ENCODE peak calls at places on chromosomes 5 and 9, in ten cellular contexts. D, U, T, M, F, O, C, E, P and W are unnamed samples.

GRCh38 chr5:167573274-167574127 is 717.9 kb upstream of the WWC1 start:
- DNase-seq in D (no peak), U (peak), T (peak), M (peak), F (peak), O (no peak), C (peak), E (peak), P (no peak), W (no peak)

GRCh38 chr5:67530609-67531255 is 334.1 kb upstream of the CD180 start:
- DNase-seq in D (no peak), U (no peak), T (no peak), M (no peak), F (peak), O (no peak), C (no peak), E (no peak), P (no peak), W (no peak)

GRCh38 chr5:56658972-56659371 is 156.4 kb upstream of the MAP3K1 start:
- DNase-seq in D (no peak), U (no peak), T (no peak), M (no peak), F (no peak), O (no peak), C (no peak), E (peak), P (no peak), W (no peak)

GRCh38 chr5:41863871-41864486 is 6.2 kb downstream of the OXCT1 start:
- DNase-seq in D (no peak), U (peak), T (no peak), M (peak), F (no peak), O (no peak), C (no peak), E (peak), P (no peak), W (no peak)

GRCh38 chr9:36487482-36488321 is 85.0 kb upstream of the MELK start:
- DNase-seq in D (peak), U (peak), T (peak), M (peak), F (peak), O (peak), C (peak), E (peak), P (peak), W (peak)

GRCh38 chr5:175285263-175285662 is 158.7 kb downstream of the DRD1 start:
- DNase-seq in D (no peak), U (peak), T (no peak), M (peak), F (no peak), O (no peak), C (no peak), E (no peak), P (no peak), W (no peak)

GRCh38 chr9:4927701-4928100 is 57.4 kb upstream of the JAK2 start:
- DNase-seq in D (no peak), U (no peak), T (no peak), M (peak), F (no peak), O (no peak), C (no peak), E (no peak), P (no peak), W (no peak)

GRCh38 chr5:108940500-108940899 is 192.8 kb downstream of the FER start:
- DNase-seq in D (no peak), U (no peak), T (no peak), M (no peak), F (no peak), O (no peak), C (no peak), E (no peak), P (no peak), W (no peak)

GRCh38 chr5:13606051-13606450 is 338.4 kb downstream of the DNAH5 start:
- DNase-seq in D (no peak), U (peak), T (no peak), M (peak), F (no peak), O (peak), C (no peak), E (peak), P (no peak), W (no peak)

GRCh38 chr9:96617439-96618185 is 2.0 kb downstream of the CDC14B start:
- DNase-seq in D (no peak), U (no peak), T (peak), M (no peak), F (no peak), O (no peak), C (peak), E (no peak), P (no peak), W (no peak)

GRCh38 chr5:151093476-151093889 is 12.6 kb upstream of the TNIP1 start:
- DNase-seq in D (peak), U (peak), T (no peak), M (peak), F (no peak), O (no peak), C (peak), E (peak), P (no peak), W (no peak)

GRCh38 chr5:169648725-169649124 is 11.7 kb downstream of the DOCK2 start:
- DNase-seq in D (peak), U (peak), T (no peak), M (peak), F (no peak), O (no peak), C (no peak), E (peak), P (no peak), W (no peak)

GRCh38 chr5:169649486-169649885 is 12.4 kb downstream of the DOCK2 start:
- DNase-seq in D (no peak), U (no peak), T (no peak), M (peak), F (no peak), O (no peak), C (no peak), E (no peak), P (no peak), W (no peak)

GRCh38 chr5:169651526-169651925 is 14.5 kb downstream of the DOCK2 start:
- DNase-seq in D (no peak), U (no peak), T (no peak), M (no peak), F (peak), O (no peak), C (no peak), E (no peak), P (no peak), W (no peak)

GRCh38 chr5:169652057-169652456 is 15.0 kb downstream of the DOCK2 start:
- DNase-seq in D (no peak), U (no peak), T (no peak), M (no peak), F (no peak), O (no peak), C (no peak), E (no peak), P (no peak), W (no peak)

GRCh38 chr5:169650701-169651331 is 13.7 kb downstream of the DOCK2 start:
- DNase-seq in D (no peak), U (peak), T (no peak), M (peak), F (no peak), O (no peak), C (no peak), E (peak), P (peak), W (peak)
- H3K4me2 ChIP-seq in D (no peak), U (peak), T (no peak), M (peak), F (peak), O (no peak), C (peak), E (no peak), P (peak), W (peak)

GRCh38 chr5:158740358-158740757 is 359.4 kb downstream of the EBF1 start:
- DNase-seq in D (no peak), U (no peak), T (no peak), M (no peak), F (no peak), O (no peak), C (no peak), E (no peak), P (no peak), W (no peak)

GRCh38 chr5:158741296-158741695 is 358.4 kb downstream of the EBF1 start:
- DNase-seq in D (no peak), U (no peak), T (no peak), M (no peak), F (no peak), O (no peak), C (no peak), E (no peak), P (no peak), W (no peak)

GRCh38 chr5:158736134-158736533 is 363.6 kb downstream of the EBF1 start:
- DNase-seq in D (no peak), U (no peak), T (no peak), M (no peak), F (no peak), O (no peak), C (no peak), E (no peak), P (no peak), W (no peak)

GRCh38 chr5:158739941-158740340 is 359.8 kb downstream of the EBF1 start:
- DNase-seq in D (no peak), U (no peak), T (peak), M (peak), F (no peak), O (no peak), C (peak), E (no peak), P (no peak), W (no peak)

GRCh38 chr5:158737536-158738027 is 362.1 kb downstream of the EBF1 start:
- DNase-seq in D (no peak), U (no peak), T (peak), M (no peak), F (no peak), O (no peak), C (no peak), E (no peak), P (no peak), W (no peak)
- H3K4me2 ChIP-seq in D (no peak), U (no peak), T (peak), M (no peak), F (no peak), O (no peak), C (no peak), E (no peak), P (no peak), W (no peak)

GRCh38 chr5:139605887-139606286 is 42.3 kb upstream of the CXXC5 start:
- DNase-seq in D (no peak), U (no peak), T (no peak), M (no peak), F (no peak), O (no peak), C (no peak), E (no peak), P (no peak), W (no peak)

GRCh38 chr5:139597134-139597533 is 36.0 kb downstream of the UBE2D2 start:
- DNase-seq in D (no peak), U (no peak), T (no peak), M (no peak), F (peak), O (no peak), C (no peak), E (no peak), P (no peak), W (no peak)

GRCh38 chr5:139601429-139601828 is 40.3 kb downstream of the UBE2D2 start:
- DNase-seq in D (no peak), U (no peak), T (no peak), M (no peak), F (no peak), O (no peak), C (no peak), E (no peak), P (no peak), W (no peak)

DNA sequence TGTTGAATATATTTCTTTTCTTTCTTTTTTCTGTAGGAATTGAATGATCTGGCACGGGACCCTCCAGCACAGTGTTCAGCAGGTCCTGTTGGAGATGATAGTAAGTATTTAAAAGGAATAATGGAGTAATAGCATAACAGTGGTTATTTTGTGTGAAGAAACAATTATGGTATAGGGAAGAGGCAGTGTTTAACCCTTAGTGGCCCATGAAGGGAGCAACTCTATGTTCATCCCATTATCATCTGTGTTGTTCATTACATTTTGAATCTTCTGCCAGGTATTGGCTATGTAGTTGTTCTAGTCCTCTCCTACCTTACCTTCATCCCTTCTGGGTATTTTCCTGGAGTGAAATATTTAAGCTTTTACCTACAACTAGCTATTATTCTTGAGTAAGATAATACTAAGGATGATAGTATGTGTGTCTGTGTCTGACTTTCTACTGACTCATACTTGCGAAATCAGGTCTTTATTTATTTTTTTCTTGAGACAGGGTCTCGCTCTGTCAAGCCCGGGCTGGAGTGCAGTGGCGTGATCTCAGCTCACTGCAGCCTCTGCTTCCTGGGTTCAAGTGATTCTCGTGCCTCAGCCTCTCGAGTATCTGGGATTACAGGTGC is 39.3 kb downstream of the UBE2D2 start:
- DNase-seq in D (no peak), U (peak), T (no peak), M (peak), F (no peak), O (peak), C (no peak), E (peak), P (no peak), W (no peak)
- H3K4me2 ChIP-seq in D (no peak), U (peak), T (no peak), M (peak), F (no peak), O (peak), C (no peak), E (no peak), P (no peak), W (no peak)

DNA sequence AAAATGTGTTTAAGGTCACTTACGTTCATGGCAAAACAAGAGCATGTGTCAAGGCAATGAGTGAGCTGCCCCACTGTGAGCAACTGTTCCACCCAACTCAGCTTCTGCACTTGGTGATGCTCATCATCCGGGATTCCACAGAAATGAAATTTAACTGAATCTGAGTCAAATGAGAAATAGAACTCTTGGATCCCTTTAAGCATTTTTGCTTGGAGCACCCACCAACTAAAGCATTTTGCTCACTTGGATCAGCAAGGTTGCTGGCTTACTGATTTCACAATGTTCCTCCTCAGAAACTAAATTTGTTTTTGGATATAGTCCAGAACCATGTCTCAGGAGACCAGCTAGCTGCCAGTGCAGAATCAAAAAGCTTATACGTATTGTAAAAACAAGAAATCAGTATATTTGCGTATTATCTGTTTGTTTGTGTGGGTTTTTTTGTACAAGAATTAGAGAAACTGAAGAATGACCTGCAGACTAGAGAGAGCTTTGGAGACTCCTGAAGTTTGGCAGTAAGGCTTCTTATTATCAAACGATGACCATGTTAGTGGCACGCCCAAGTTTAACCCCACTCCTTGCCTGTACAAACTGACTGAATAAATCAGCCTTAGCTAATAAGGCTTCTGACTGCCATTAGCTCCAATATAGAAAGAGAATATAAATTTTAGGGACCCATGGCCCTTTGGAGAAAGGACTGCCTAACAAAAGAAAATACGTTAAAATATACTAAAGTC is 153.8 kb upstream of the FST start:
- DNase-seq in D (no peak), U (peak), T (no peak), M (peak), F (no peak), O (no peak), C (no peak), E (no peak), P (no peak), W (no peak)
- H3K4me2 ChIP-seq in D (no peak), U (no peak), T (no peak), M (peak), F (no peak), O (no peak), C (no peak), E (no peak), P (no peak), W (no peak)

GRCh38 chr9:113416149-113416726 is 5.7 kb downstream of the C9orf43 start:
- DNase-seq in D (no peak), U (no peak), T (no peak), M (no peak), F (no peak), O (no peak), C (no peak), E (no peak), P (no peak), W (peak)

GRCh38 chr9:113409883-113410206 is 630 bp downstream of the POLE3 start:
- DNase-seq in D (no peak), U (no peak), T (no peak), M (no peak), F (no peak), O (no peak), C (no peak), E (no peak), P (no peak), W (no peak)

GRCh38 chr9:113409481-113409880 is 994 bp downstream of the POLE3 start:
- DNase-seq in D (no peak), U (no peak), T (peak), M (peak), F (no peak), O (no peak), C (no peak), E (no peak), P (peak), W (peak)

GRCh38 chr9:113410207-113411158 is at the start of the genes C9orf43 and POLE3:
- DNase-seq in D (peak), U (peak), T (peak), M (peak), F (peak), O (peak), C (peak), E (peak), P (peak), W (peak)
- H3K4me2 ChIP-seq in D (peak), U (peak), T (peak), M (peak), F (peak), O (peak), C (peak), E (peak), P (peak), W (peak)

GRCh38 chr9:113241161-113241560 is 19.8 kb downstream of the SLC31A1 start:
- DNase-seq in D (no peak), U (no peak), T (no peak), M (no peak), F (no peak), O (no peak), C (no peak), E (no peak), P (no peak), W (no peak)

GRCh38 chr9:113238202-113238858 is 17.0 kb downstream of the SLC31A1 start:
- DNase-seq in D (no peak), U (no peak), T (no peak), M (no peak), F (no peak), O (no peak), C (no peak), E (no peak), P (no peak), W (no peak)

GRCh38 chr9:113238859-113239231 is 17.5 kb downstream of the SLC31A1 start:
- DNase-seq in D (no peak), U (no peak), T (no peak), M (no peak), F (no peak), O (no peak), C (no peak), E (no peak), P (no peak), W (no peak)

GRCh38 chr9:113233146-113233545 is 11.8 kb downstream of the SLC31A1 start:
- DNase-seq in D (no peak), U (no peak), T (no peak), M (no peak), F (no peak), O (no peak), C (no peak), E (no peak), P (peak), W (no peak)

GRCh38 chr9:113237026-113237425 is 15.7 kb downstream of the SLC31A1 start:
- DNase-seq in D (no peak), U (no peak), T (no peak), M (no peak), F (peak), O (no peak), C (no peak), E (no peak), P (no peak), W (no peak)
- H3K4me2 ChIP-seq in D (no peak), U (no peak), T (no peak), M (no peak), F (no peak), O (no peak), C (no peak), E (no peak), P (no peak), W (no peak)

DNA sequence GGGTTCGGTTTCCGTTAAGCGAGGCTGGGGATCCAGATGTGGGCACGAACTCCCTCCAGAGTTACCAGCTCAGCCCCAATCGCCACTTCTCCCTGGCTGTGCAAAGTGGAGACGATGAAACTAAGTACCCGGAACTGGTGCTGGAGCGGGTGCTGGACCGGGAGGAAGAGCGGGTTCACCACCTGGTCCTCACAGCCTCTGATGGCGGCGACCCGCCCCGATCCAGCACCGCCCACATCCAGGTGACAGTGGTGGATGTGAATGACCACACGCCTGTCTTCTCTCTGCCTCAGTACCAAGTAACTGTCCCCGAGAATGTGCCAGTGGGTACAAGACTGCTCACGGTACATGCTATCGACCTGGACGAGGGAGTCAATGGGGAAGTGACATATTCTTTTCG is 803 bp downstream of the PCDHGA7 start:
- DNase-seq in D (no peak), U (no peak), T (no peak), M (no peak), F (no peak), O (peak), C (no peak), E (no peak), P (no peak), W (no peak)
- H3K4me2 ChIP-seq in D (no peak), U (peak), T (no peak), M (no peak), F (peak), O (peak), C (no peak), E (peak), P (no peak), W (peak)

DNA sequence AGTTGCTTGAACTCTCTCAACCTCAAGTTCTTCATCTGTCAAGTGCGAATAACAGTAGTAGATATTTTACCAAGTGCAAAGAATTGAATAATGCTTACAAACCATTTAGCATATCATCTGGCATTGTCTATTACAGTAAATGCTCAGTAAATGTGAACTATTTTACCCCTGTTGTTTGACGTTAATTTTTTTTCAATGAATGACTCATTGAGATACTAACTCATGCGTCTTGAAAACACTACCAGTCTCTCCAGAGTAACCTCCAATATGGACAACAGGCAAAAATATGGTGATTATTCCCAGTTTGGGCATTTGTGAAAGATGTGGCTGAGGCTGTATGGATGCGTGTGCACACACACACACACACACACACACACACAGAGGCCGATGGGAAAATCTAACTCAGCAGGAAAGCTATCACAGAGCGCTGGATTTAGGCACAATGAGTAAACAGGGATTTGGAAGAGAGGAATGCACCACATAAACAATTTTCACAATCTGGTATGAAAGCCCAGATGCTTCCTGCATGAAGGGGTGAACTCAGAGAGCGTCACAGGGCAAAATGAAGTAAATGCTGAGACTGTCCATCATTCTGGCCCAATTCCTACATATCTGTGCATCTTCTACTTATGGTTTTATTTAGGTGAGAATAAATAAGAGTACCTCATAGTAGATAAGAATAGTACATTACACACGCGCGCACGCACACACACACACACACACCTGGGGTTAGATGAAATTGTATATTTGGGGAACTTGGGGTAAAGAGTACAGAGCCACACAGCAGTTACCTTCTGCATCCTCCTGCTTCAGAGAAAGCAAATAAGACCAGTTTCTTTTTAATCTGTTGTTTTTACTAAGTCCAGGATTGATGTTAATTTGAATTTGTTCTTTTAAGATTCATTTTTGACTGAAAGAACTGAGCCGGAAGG is 128.7 kb downstream of the PALM2AKAP2 start:
- DNase-seq in D (no peak), U (peak), T (no peak), M (peak), F (no peak), O (no peak), C (no peak), E (no peak), P (peak), W (peak)
- H3K4me2 ChIP-seq in D (no peak), U (peak), T (no peak), M (no peak), F (no peak), O (no peak), C (no peak), E (no peak), P (peak), W (peak)